ENCODE peak calls at places on chromosome 13, in eight cellular contexts. One of them, this sample, is unnamed.

GRCh38 chr13:51523082-51523518 is 61.2 kb upstream of the WDFY2 start:
- DNase-seq in AG10803: peak; percentile 68
- DNase-seq in gastrocnemius medialis: peak; percentile 18
- DNase-seq in body of pancreas: peak; percentile 16
- DNase-seq in effector memory CD4-positive, alpha-beta T cell: peak; percentile 9
- DNase-seq in endothelial cell of umbilical vein: no peak
- DNase-seq in lower leg skin: peak; percentile 87
- DNase-seq in esophagus squamous epithelium: no peak
- DNase-seq in this sample: peak; percentile 32

GRCh38 chr13:30396434-30397075 is 25.7 kb upstream of the UBE2L5 start:
- DNase-seq in AG10803: no peak
- DNase-seq in gastrocnemius medialis: no peak
- DNase-seq in body of pancreas: no peak
- DNase-seq in effector memory CD4-positive, alpha-beta T cell: no peak
- DNase-seq in endothelial cell of umbilical vein: no peak
- DNase-seq in lower leg skin: no peak
- DNase-seq in esophagus squamous epithelium: no peak
- DNase-seq in this sample: peak; percentile 35

GRCh38 chr13:72990883-72991282 is 67.9 kb upstream of the KLF5 start:
- DNase-seq in AG10803: peak; percentile 34
- DNase-seq in gastrocnemius medialis: no peak
- DNase-seq in body of pancreas: no peak
- DNase-seq in effector memory CD4-positive, alpha-beta T cell: no peak
- DNase-seq in endothelial cell of umbilical vein: no peak
- DNase-seq in lower leg skin: no peak
- DNase-seq in esophagus squamous epithelium: no peak
- DNase-seq in this sample: no peak

GRCh38 chr13:100138859-100139491 is 50.1 kb downstream of the PCCA start:
- DNase-seq in AG10803: no peak
- DNase-seq in gastrocnemius medialis: no peak
- DNase-seq in body of pancreas: no peak
- DNase-seq in effector memory CD4-positive, alpha-beta T cell: no peak
- DNase-seq in endothelial cell of umbilical vein: peak; percentile 35
- DNase-seq in lower leg skin: no peak
- DNase-seq in esophagus squamous epithelium: no peak
- DNase-seq in this sample: no peak

GRCh38 chr13:110555601-110556223 is 5.8 kb downstream of the RAB20 start:
- DNase-seq in AG10803: no peak
- DNase-seq in gastrocnemius medialis: no peak
- DNase-seq in body of pancreas: peak; percentile 84
- DNase-seq in effector memory CD4-positive, alpha-beta T cell: no peak
- DNase-seq in endothelial cell of umbilical vein: no peak
- DNase-seq in lower leg skin: no peak
- DNase-seq in esophagus squamous epithelium: no peak
- DNase-seq in this sample: no peak

GRCh38 chr13:98507060-98507797 is 69.7 kb downstream of the STK24 start:
- DNase-seq in AG10803: peak; percentile 65
- DNase-seq in gastrocnemius medialis: no peak
- DNase-seq in body of pancreas: peak; percentile 75
- DNase-seq in effector memory CD4-positive, alpha-beta T cell: no peak
- DNase-seq in endothelial cell of umbilical vein: peak; percentile 97
- DNase-seq in lower leg skin: no peak
- DNase-seq in esophagus squamous epithelium: no peak
- DNase-seq in this sample: no peak

GRCh38 chr13:76619631-76620030 is 266.6 kb downstream of the KCTD12 start:
- DNase-seq in AG10803: no peak
- DNase-seq in gastrocnemius medialis: no peak
- DNase-seq in body of pancreas: no peak
- DNase-seq in effector memory CD4-positive, alpha-beta T cell: no peak
- DNase-seq in endothelial cell of umbilical vein: no peak
- DNase-seq in lower leg skin: no peak
- DNase-seq in esophagus squamous epithelium: no peak
- DNase-seq in this sample: no peak

GRCh38 chr13:71864981-71865857 is 1.8 kb downstream of the DACH1 start:
- DNase-seq in AG10803: no peak
- DNase-seq in gastrocnemius medialis: no peak
- DNase-seq in body of pancreas: peak; percentile 16
- DNase-seq in effector memory CD4-positive, alpha-beta T cell: no peak
- DNase-seq in endothelial cell of umbilical vein: peak; percentile 37
- DNase-seq in lower leg skin: peak; percentile 83
- DNase-seq in esophagus squamous epithelium: no peak
- DNase-seq in this sample: no peak

GRCh38 chr13:66210677-66211076 is 1019.5 kb downstream of the PCDH9 start:
- DNase-seq in AG10803: peak; percentile 69
- DNase-seq in gastrocnemius medialis: no peak
- DNase-seq in body of pancreas: no peak
- DNase-seq in effector memory CD4-positive, alpha-beta T cell: no peak
- DNase-seq in endothelial cell of umbilical vein: peak; percentile 80
- DNase-seq in lower leg skin: no peak
- DNase-seq in esophagus squamous epithelium: no peak
- DNase-seq in this sample: no peak

GRCh38 chr13:102846261-102847015 is 606 bp downstream of the ERCC5 start:
- DNase-seq in AG10803: peak; percentile 29
- DNase-seq in gastrocnemius medialis: no peak
- DNase-seq in body of pancreas: peak; percentile 23
- DNase-seq in effector memory CD4-positive, alpha-beta T cell: peak; percentile 31
- DNase-seq in endothelial cell of umbilical vein: peak; percentile 62
- DNase-seq in lower leg skin: peak; percentile 88
- DNase-seq in esophagus squamous epithelium: no peak
- DNase-seq in this sample: peak; percentile 53

GRCh38 chr13:71718931-71719330 is 148.1 kb downstream of the DACH1 start:
- DNase-seq in AG10803: no peak
- DNase-seq in gastrocnemius medialis: no peak
- DNase-seq in body of pancreas: no peak
- DNase-seq in effector memory CD4-positive, alpha-beta T cell: no peak
- DNase-seq in endothelial cell of umbilical vein: no peak
- DNase-seq in lower leg skin: no peak
- DNase-seq in esophagus squamous epithelium: no peak
- DNase-seq in this sample: no peak

GRCh38 chr13:68676513-68677115 is 1431.0 kb upstream of the ATXN8OS start:
- DNase-seq in AG10803: no peak
- DNase-seq in gastrocnemius medialis: no peak
- DNase-seq in body of pancreas: no peak
- DNase-seq in effector memory CD4-positive, alpha-beta T cell: no peak
- DNase-seq in endothelial cell of umbilical vein: no peak
- DNase-seq in lower leg skin: no peak
- DNase-seq in esophagus squamous epithelium: no peak
- DNase-seq in this sample: no peak

GRCh38 chr13:111577956-111578595 is 257.6 kb downstream of the TEX29 start:
- DNase-seq in AG10803: no peak
- DNase-seq in gastrocnemius medialis: no peak
- DNase-seq in body of pancreas: no peak
- DNase-seq in effector memory CD4-positive, alpha-beta T cell: no peak
- DNase-seq in endothelial cell of umbilical vein: no peak
- DNase-seq in lower leg skin: no peak
- DNase-seq in esophagus squamous epithelium: no peak
- DNase-seq in this sample: no peak

GRCh38 chr13:34416833-34417425 is 525.1 kb upstream of the NBEA start:
- DNase-seq in AG10803: peak; percentile 87
- DNase-seq in gastrocnemius medialis: peak; percentile 81
- DNase-seq in body of pancreas: peak; percentile 20
- DNase-seq in effector memory CD4-positive, alpha-beta T cell: no peak
- DNase-seq in endothelial cell of umbilical vein: no peak
- DNase-seq in lower leg skin: no peak
- DNase-seq in esophagus squamous epithelium: no peak
- DNase-seq in this sample: no peak

GRCh38 chr13:113952151-113952982 is 21.5 kb downstream of the C13orf46 start:
- DNase-seq in AG10803: no peak
- DNase-seq in gastrocnemius medialis: no peak
- DNase-seq in body of pancreas: peak; percentile 16
- DNase-seq in effector memory CD4-positive, alpha-beta T cell: no peak
- DNase-seq in endothelial cell of umbilical vein: no peak
- DNase-seq in lower leg skin: no peak
- DNase-seq in esophagus squamous epithelium: no peak
- DNase-seq in this sample: no peak

GRCh38 chr13:25973085-25973484 is 78.7 kb downstream of the SHISA2 start:
- DNase-seq in AG10803: no peak
- DNase-seq in gastrocnemius medialis: peak; percentile 53
- DNase-seq in body of pancreas: no peak
- DNase-seq in effector memory CD4-positive, alpha-beta T cell: no peak
- DNase-seq in endothelial cell of umbilical vein: no peak
- DNase-seq in lower leg skin: no peak
- DNase-seq in esophagus squamous epithelium: no peak
- DNase-seq in this sample: no peak

GRCh38 chr13:29905845-29906244 is 55.4 kb upstream of the UBL3 start:
- DNase-seq in AG10803: peak; percentile 89
- DNase-seq in gastrocnemius medialis: no peak
- DNase-seq in body of pancreas: peak; percentile 56
- DNase-seq in effector memory CD4-positive, alpha-beta T cell: no peak
- DNase-seq in endothelial cell of umbilical vein: peak; percentile 3
- DNase-seq in lower leg skin: peak; percentile 83
- DNase-seq in esophagus squamous epithelium: no peak
- DNase-seq in this sample: no peak

GRCh38 chr13:54950546-54950945 is 1921.9 kb downstream of the OLFM4 start:
- DNase-seq in AG10803: no peak
- DNase-seq in gastrocnemius medialis: no peak
- DNase-seq in body of pancreas: no peak
- DNase-seq in effector memory CD4-positive, alpha-beta T cell: no peak
- DNase-seq in endothelial cell of umbilical vein: no peak
- DNase-seq in lower leg skin: no peak
- DNase-seq in esophagus squamous epithelium: no peak
- DNase-seq in this sample: no peak
- H3K4me3 ChIP-seq in AG10803: no peak overlapping the region
- H3K4me3 ChIP-seq in gastrocnemius medialis: no peak overlapping the region
- H3K4me3 ChIP-seq in body of pancreas: no peak overlapping the region
- H3K4me3 ChIP-seq in effector memory CD4-positive, alpha-beta T cell: no peak overlapping the region
- H3K4me3 ChIP-seq in endothelial cell of umbilical vein: no peak overlapping the region
- H3K4me3 ChIP-seq in lower leg skin: no peak overlapping the region
- H3K4me3 ChIP-seq in esophagus squamous epithelium: no peak overlapping the region
- H3K4me3 ChIP-seq in this sample: no peak overlapping the region

GRCh38 chr13:41058229-41059070 is 2.9 kb upstream of the WBP4 start:
- DNase-seq in AG10803: no peak
- DNase-seq in gastrocnemius medialis: no peak
- DNase-seq in body of pancreas: peak; percentile 35
- DNase-seq in effector memory CD4-positive, alpha-beta T cell: no peak
- DNase-seq in endothelial cell of umbilical vein: no peak
- DNase-seq in lower leg skin: no peak
- DNase-seq in esophagus squamous epithelium: no peak
- DNase-seq in this sample: no peak
- H3K4me3 ChIP-seq in AG10803: peak overlapping the region; percentile 89
- H3K4me3 ChIP-seq in gastrocnemius medialis: peak overlapping the region; percentile 88
- H3K4me3 ChIP-seq in body of pancreas: peak overlapping the region; percentile 84
- H3K4me3 ChIP-seq in effector memory CD4-positive, alpha-beta T cell: no peak overlapping the region
- H3K4me3 ChIP-seq in endothelial cell of umbilical vein: peak overlapping the region; percentile 96
- H3K4me3 ChIP-seq in lower leg skin: peak overlapping the region; percentile 76
- H3K4me3 ChIP-seq in esophagus squamous epithelium: peak overlapping the region; percentile 82
- H3K4me3 ChIP-seq in this sample: no peak overlapping the region

DNA sequence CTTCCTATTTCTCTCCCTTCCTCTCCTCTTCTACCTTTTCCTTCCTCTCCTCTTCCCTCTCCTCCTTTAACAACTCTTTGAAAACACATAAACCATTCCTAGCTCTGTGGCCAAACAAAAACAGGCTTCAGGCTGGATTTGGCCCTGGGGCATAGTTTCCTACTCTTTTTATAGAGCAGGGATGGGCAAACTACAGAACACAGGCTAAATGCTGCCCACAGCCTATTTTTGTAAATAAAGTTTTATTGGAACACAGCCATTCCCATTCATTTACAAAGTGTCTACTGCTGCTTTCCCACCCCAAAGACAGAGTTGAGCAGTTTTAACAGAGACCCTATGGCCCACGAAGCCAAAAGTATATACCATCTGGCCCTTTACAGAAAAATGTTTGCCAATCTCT is 35.4 kb downstream of the LHFPL6 start:
- DNase-seq in AG10803: no peak
- DNase-seq in gastrocnemius medialis: no peak
- DNase-seq in body of pancreas: no peak
- DNase-seq in effector memory CD4-positive, alpha-beta T cell: no peak
- DNase-seq in endothelial cell of umbilical vein: no peak
- DNase-seq in lower leg skin: no peak
- DNase-seq in esophagus squamous epithelium: no peak
- DNase-seq in this sample: no peak
- H3K4me3 ChIP-seq in AG10803: no peak overlapping the region
- H3K4me3 ChIP-seq in gastrocnemius medialis: no peak overlapping the region
- H3K4me3 ChIP-seq in body of pancreas: no peak overlapping the region
- H3K4me3 ChIP-seq in effector memory CD4-positive, alpha-beta T cell: no peak overlapping the region
- H3K4me3 ChIP-seq in endothelial cell of umbilical vein: no peak overlapping the region
- H3K4me3 ChIP-seq in lower leg skin: no peak overlapping the region
- H3K4me3 ChIP-seq in esophagus squamous epithelium: no peak overlapping the region
- H3K4me3 ChIP-seq in this sample: no peak overlapping the region

GRCh38 chr13:112702983-112703379 is 13.1 kb downstream of the ATP11A start:
- DNase-seq in AG10803: no peak
- DNase-seq in gastrocnemius medialis: no peak
- DNase-seq in body of pancreas: no peak
- DNase-seq in effector memory CD4-positive, alpha-beta T cell: no peak
- DNase-seq in endothelial cell of umbilical vein: no peak
- DNase-seq in lower leg skin: no peak
- DNase-seq in esophagus squamous epithelium: no peak
- DNase-seq in this sample: no peak
- H3K4me3 ChIP-seq in AG10803: no peak overlapping the region
- H3K4me3 ChIP-seq in gastrocnemius medialis: no peak overlapping the region
- H3K4me3 ChIP-seq in body of pancreas: no peak overlapping the region
- H3K4me3 ChIP-seq in effector memory CD4-positive, alpha-beta T cell: no peak overlapping the region
- H3K4me3 ChIP-seq in endothelial cell of umbilical vein: no peak overlapping the region
- H3K4me3 ChIP-seq in lower leg skin: no peak overlapping the region
- H3K4me3 ChIP-seq in esophagus squamous epithelium: no peak overlapping the region
- H3K4me3 ChIP-seq in this sample: no peak overlapping the region

This sample was measured in CD8-positive, alpha-beta T cell.